ENCODE peak calls at places on chromosomes 12 and 14, in seven cellular contexts. Q is breast epithelium, P is gastrocnemius medialis, G is psoas muscle, W is spleen, O is transverse colon, K is IMR-90. V is an unnamed sample. For H3K4me1 and H3K27me3, the result is how much of the 10 kb centered on the place peaks cover.

GRCh38 chr12:123114305-123115083 is 36.4 kb downstream of the PITPNM2 start:
- DNase-seq in Q (no peak), P (no peak), G (no peak), W (no peak), O (no peak), K (no peak), V (no peak)

GRCh38 chr12:121799175-121799841 is 4.5 kb upstream of the SETD1B start:
- DNase-seq in Q (peak), P (peak), G (peak), W (peak), O (peak), K (peak), V (peak)

GRCh38 chr12:130829391-130830245 is 9.4 kb downstream of the STX2 start:
- DNase-seq in Q (no peak), P (no peak), G (no peak), W (no peak), O (no peak), K (no peak), V (no peak)

GRCh38 chr14:79597561-79597960 is 613.7 kb downstream of the DIO2 start:
- DNase-seq in Q (no peak), P (no peak), G (no peak), W (no peak), O (no peak), K (peak), V (no peak)

GRCh38 chr14:90756755-90757345 is 59.4 kb downstream of the TTC7B start:
- DNase-seq in Q (no peak), P (peak), G (peak), W (no peak), O (no peak), K (no peak), V (no peak)

GRCh38 chr12:694734-695503 is 31.7 kb upstream of the NINJ2 start:
- DNase-seq in Q (no peak), P (no peak), G (no peak), W (no peak), O (no peak), K (no peak), V (no peak)

GRCh38 chr12:68037616-68038255 is 48.5 kb downstream of the IFNG-AS1 start:
- DNase-seq in Q (no peak), P (no peak), G (no peak), W (no peak), O (no peak), K (no peak), V (no peak)

GRCh38 chr14:105287249-105288102 is 13.3 kb downstream of the BRF1 start:
- DNase-seq in Q (no peak), P (no peak), G (no peak), W (no peak), O (no peak), K (no peak), V (no peak)

GRCh38 chr14:34931206-34931605 is 51.6 kb upstream of the SRP54 start:
- DNase-seq in Q (no peak), P (no peak), G (no peak), W (no peak), O (peak), K (peak), V (peak)

GRCh38 chr12:56676851-56677601 is 11.1 kb downstream of the PTGES3 start:
- DNase-seq in Q (no peak), P (no peak), G (no peak), W (peak), O (peak), K (no peak), V (no peak)

GRCh38 chr12:56679834-56680575 is 8.1 kb downstream of the PTGES3 start:
- DNase-seq in Q (no peak), P (no peak), G (no peak), W (peak), O (no peak), K (no peak), V (no peak)

GRCh38 chr12:56678852-56679251 is 9.2 kb downstream of the PTGES3 start:
- DNase-seq in Q (no peak), P (no peak), G (no peak), W (peak), O (no peak), K (no peak), V (no peak)

GRCh38 chr12:56682323-56682722 is 5.8 kb downstream of the PTGES3 start:
- DNase-seq in Q (no peak), P (no peak), G (no peak), W (peak), O (no peak), K (no peak), V (no peak)

DNA sequence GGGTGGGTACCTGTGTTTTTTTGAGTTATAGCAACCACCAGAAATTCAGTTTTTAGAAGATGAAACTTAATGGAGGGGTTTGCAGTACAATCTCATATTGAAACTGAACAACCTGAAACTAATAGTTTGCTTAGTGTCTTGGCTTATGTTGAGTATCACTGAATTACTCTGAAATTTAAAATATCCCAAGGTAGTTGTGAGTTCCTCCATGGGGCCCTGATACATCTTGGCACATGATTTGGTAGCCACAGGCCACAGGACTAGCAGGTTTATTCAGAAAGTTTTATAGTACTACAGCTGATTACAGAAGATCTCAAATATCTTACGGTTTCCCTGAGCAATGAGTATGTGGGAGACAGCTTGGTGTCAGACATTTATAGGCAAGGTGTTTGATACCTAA is 10.4 kb downstream of the PTGES3 start:
- DNase-seq in Q (no peak), P (no peak), G (no peak), W (no peak), O (no peak), K (no peak), V (no peak)
- H3K4me1 ChIP-seq in Q (under half), P (half or more), G (half or more), W (half or more), O (half or more), K (under half), V (half or more)

GRCh38 chr12:3173912-3174311 is 96.7 kb downstream of the TSPAN9 start:
- DNase-seq in Q (no peak), P (no peak), G (no peak), W (no peak), O (no peak), K (no peak), V (no peak)

GRCh38 chr12:3173008-3173553 is 95.9 kb downstream of the TSPAN9 start:
- DNase-seq in Q (no peak), P (no peak), G (no peak), W (no peak), O (no peak), K (no peak), V (no peak)

GRCh38 chr12:3170423-3171194 is 93.4 kb downstream of the TSPAN9 start:
- DNase-seq in Q (no peak), P (no peak), G (no peak), W (no peak), O (no peak), K (peak), V (no peak)

GRCh38 chr12:3171195-3171591 is 94.0 kb downstream of the TSPAN9 start:
- DNase-seq in Q (no peak), P (no peak), G (no peak), W (no peak), O (no peak), K (peak), V (no peak)

GRCh38 chr12:3172124-3173007 is 95.2 kb downstream of the TSPAN9 start:
- DNase-seq in Q (no peak), P (no peak), G (no peak), W (no peak), O (no peak), K (no peak), V (no peak)
- H3K27me3 ChIP-seq in Q (under half), P (under half), G (under half), W (under half), O (under half), K (under half), V (under half)

GRCh38 chr12:4282892-4283511 is 9.4 kb downstream of the CCND2 start:
- DNase-seq in Q (no peak), P (no peak), G (no peak), W (no peak), O (no peak), K (no peak), V (no peak)

GRCh38 chr12:4283512-4284255 is 10.1 kb downstream of the CCND2 start:
- DNase-seq in Q (no peak), P (no peak), G (no peak), W (no peak), O (no peak), K (no peak), V (no peak)

GRCh38 chr12:4286228-4286627 is 12.7 kb downstream of the CCND2 start:
- DNase-seq in Q (no peak), P (no peak), G (no peak), W (no peak), O (no peak), K (no peak), V (no peak)

GRCh38 chr12:4285070-4285469 is 11.5 kb downstream of the CCND2 start:
- DNase-seq in Q (no peak), P (no peak), G (no peak), W (no peak), O (no peak), K (no peak), V (no peak)

DNA sequence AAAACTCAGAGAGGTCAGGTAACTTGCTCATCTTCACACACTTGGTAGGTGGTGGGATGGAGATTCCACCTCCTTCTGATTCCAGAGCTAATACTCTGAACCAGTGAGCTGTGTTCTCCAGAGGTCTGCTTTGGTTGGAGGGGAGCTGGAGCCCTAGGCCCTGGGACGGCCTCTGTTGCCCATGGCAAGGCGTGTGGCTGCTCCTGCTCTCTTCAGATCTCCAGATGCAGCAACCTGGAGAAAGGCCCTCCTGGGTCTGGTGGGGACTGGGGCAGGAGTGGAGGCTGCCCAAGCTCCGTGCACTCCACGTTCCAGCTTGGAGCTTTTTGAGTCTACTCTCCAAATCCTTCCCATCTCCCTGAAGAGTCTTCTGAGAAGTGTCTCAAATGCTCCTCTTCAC is 10.7 kb downstream of the CCND2 start:
- DNase-seq in Q (no peak), P (no peak), G (no peak), W (no peak), O (no peak), K (no peak), V (no peak)
- H3K4me1 ChIP-seq in Q (under half), P (under half), G (under half), W (under half), O (half or more), K (under half), V (half or more)

DNA sequence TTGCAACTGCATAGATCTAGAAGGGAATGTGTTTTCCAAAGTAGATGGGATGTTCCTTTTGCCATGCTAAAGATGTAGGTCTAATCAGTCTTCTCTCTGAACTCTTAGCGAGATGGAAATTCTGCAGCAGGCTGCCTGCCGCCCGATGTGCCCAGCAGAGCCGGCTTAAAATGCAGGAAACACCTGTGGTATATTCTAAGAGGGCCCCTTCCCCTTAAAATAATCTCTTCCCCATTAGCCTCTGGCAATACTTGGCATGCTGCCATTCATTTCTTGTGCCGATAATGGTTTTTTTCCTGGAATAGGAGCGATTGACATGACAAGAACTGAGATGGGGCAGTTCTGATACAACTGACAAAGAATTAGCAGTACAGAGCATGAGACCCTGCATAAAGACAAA is 29.9 kb upstream of the NTF3 start:
- DNase-seq in Q (no peak), P (no peak), G (no peak), W (no peak), O (no peak), K (no peak), V (no peak)
- H3K27me3 ChIP-seq in Q (under half), P (under half), G (under half), W (under half), O (under half), K (under half), V (under half)

DNA sequence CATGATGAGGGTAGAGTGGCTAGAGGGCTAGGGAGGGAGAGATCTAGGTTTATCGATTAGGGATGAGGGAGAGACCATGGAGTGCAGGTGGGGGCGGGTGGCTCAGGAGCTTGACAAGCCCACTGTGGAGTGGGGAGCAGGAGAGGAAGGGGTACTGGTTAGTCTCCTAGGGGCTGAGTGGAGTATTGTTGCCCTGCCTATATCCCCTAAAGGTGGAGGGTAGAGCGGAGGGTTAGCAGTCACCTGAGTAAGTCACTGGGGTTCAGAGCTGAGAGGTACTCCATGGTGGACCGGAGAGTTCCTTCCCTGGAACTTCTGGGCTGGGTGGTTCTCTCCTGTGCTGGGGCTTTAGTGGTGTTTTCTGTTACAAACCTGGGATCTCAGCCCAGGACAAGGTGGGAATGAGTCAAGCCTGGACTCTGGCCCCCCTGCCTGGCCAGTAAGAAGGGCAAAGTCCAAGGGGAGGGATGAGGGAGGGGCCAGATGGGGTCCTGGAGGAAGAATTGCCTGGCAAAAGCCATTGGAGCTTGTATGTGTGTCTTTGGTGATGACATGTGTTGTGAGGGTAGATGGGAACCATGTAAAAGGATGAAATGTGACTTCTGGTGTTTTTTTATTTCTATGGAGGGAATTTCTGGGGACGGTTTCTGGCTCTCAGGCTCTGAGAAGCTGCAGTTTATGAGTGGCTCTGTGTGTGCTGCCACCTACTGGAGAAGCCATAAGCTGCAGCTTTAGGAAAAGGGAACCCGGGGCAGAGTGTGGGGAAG is at the start of gene CIDEB:
- DNase-seq in Q (no peak), P (no peak), G (peak), W (peak), O (peak), K (peak), V (peak)
- H3K4me1 ChIP-seq in Q (under half), P (under half), G (under half), W (half or more), O (under half), K (under half), V (under half)

DNA sequence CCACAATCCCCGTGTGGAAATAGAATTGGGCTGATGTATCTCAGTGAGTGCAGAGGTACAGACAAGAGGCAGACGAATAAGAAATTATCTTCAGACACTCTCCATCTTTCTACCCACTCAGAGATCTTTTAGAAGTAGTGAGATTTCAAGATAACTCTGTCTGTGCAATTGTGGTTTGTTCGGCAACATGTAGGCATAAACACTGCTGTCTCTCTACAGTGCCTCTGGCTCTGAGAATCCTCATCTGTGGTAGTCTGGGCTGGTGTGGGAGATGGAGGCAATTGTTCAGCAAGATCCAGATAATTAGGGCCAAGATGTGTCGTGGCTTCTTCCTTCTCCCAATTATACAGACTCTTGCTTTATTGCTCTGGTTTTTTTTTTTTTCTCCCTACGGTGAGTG is 3.1 kb downstream of the HOXC13 start:
- DNase-seq in Q (no peak), P (no peak), G (no peak), W (no peak), O (no peak), K (no peak), V (no peak)
- H3K27me3 ChIP-seq in Q (half or more), P (half or more), G (half or more), W (half or more), O (half or more), K (half or more), V (half or more)

GRCh38 chr12:51866762-51867161 is 18.2 kb upstream of the FIGNL2 start:
- DNase-seq in Q (no peak), P (no peak), G (no peak), W (no peak), O (no peak), K (no peak), V (no peak)
- H3K4me1 ChIP-seq in Q (under half), P (under half), G (under half), W (under half), O (under half), K (under half), V (under half)

DNA sequence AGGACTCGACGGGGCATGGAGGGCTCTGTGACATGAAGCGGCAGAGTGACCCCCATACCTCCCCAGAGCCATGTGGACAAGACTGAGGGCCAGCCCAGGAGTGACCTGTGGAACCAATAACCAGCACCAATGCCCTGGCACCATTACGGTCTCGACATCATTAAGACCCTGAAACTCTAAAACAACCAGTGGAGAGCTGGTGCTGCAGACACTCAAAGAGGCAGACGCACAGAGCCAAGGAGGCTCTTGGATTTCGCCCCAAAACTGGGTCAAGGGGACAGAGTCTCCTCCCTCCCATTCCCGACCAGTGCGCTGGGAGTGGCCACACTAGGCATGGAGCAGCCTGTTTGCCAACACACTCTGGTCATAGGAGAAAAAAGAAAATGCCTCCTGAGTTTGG is 41.6 kb upstream of the VASH1 start:
- DNase-seq in Q (no peak), P (no peak), G (peak), W (no peak), O (no peak), K (no peak), V (no peak)
- H3K27me3 ChIP-seq in Q (under half), P (under half), G (under half), W (under half), O (under half), K (under half), V (under half)

GRCh38 chr14:33774866-33775519 is 175.9 kb downstream of the EGLN3 start:
- DNase-seq in Q (no peak), P (no peak), G (no peak), W (no peak), O (no peak), K (no peak), V (no peak)

GRCh38 chr14:33776871-33777270 is 174.0 kb downstream of the EGLN3 start:
- DNase-seq in Q (no peak), P (no peak), G (no peak), W (no peak), O (no peak), K (no peak), V (no peak)

GRCh38 chr14:33774161-33774560 is 176.7 kb downstream of the EGLN3 start:
- DNase-seq in Q (no peak), P (no peak), G (no peak), W (no peak), O (no peak), K (no peak), V (no peak)

GRCh38 chr14:33777651-33778050 is 173.2 kb downstream of the EGLN3 start:
- DNase-seq in Q (no peak), P (no peak), G (no peak), W (no peak), O (no peak), K (no peak), V (no peak)

DNA sequence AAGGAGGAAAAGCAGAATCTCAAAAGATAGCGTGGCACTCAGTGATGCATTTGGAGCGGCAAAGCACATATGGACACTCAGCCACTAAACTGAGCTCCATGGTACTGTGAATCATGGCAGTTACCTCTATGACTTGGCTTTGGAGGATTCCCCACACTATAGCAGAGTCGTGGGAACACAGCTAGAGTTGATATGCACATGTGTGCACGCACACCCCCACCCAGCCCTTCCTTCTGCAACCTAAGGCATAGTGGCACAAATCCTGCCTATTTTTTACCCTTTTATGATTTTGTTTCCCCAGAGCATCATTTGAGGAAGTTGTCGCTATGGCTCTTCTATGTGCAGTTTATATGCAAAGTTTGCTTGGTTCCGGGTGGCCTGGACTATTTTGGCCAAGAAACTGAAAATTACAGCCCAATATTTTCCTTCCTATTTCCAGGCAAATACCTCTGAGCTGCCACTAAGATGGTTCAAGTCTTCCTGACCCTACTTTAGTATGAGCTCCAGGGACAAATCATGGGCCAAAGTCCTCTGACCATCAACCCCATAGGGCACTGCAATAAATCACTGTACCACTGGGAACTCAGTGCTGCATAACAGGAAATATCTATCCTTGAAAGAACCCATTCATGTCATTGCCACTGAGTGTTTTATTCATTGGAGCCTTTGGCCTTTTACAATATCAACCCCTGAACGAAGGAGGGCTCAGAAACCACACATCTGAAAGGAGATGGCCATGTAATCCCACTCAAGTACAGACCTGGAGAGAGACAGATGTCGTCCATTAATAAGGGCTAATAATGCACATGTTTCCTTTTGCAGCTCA is 177.5 kb downstream of the EGLN3 start:
- DNase-seq in Q (no peak), P (no peak), G (no peak), W (no peak), O (no peak), K (no peak), V (no peak)
- H3K4me1 ChIP-seq in Q (under half), P (under half), G (under half), W (under half), O (under half), K (under half), V (under half)